ENCODE peak calls at places on chromosomes 7 and 10, in six cellular contexts. One of them, this sample, is unnamed.

GRCh38 chr7:107913846-107914245 is 22.9 kb downstream of the DLD start:
- DNase-seq in vagina: no peak
- DNase-seq in stomach: no peak
- DNase-seq in Panc1: no peak
- DNase-seq in neural progenitor cell: no peak
- DNase-seq in heart right ventricle: no peak
- DNase-seq in this sample: no peak

GRCh38 chr10:119087271-119087897 is 6.8 kb upstream of the EIF3A start:
- DNase-seq in vagina: no peak
- DNase-seq in Panc1: no peak
- DNase-seq in stomach: peak
- DNase-seq in neural progenitor cell: no peak
- DNase-seq in heart right ventricle: no peak
- DNase-seq in this sample: no peak

GRCh38 chr10:102476466-102477141 is 25.3 kb upstream of the C10orf95 start:
- DNase-seq in Panc1: no peak
- DNase-seq in stomach: no peak
- DNase-seq in vagina: no peak
- DNase-seq in neural progenitor cell: no peak
- DNase-seq in heart right ventricle: no peak
- DNase-seq in this sample: no peak

GRCh38 chr10:103480521-103480920 is 1.5 kb upstream of the CALHM3 start:
- DNase-seq in stomach: no peak
- DNase-seq in vagina: no peak
- DNase-seq in neural progenitor cell: no peak
- DNase-seq in Panc1: no peak
- DNase-seq in heart right ventricle: no peak
- DNase-seq in this sample: no peak

GRCh38 chr10:87842776-87843497 is 20.4 kb downstream of the KLLN start:
- DNase-seq in vagina: no peak
- DNase-seq in heart right ventricle: no peak
- DNase-seq in neural progenitor cell: no peak
- DNase-seq in Panc1: no peak
- DNase-seq in stomach: no peak
- DNase-seq in this sample: no peak

GRCh38 chr7:142916508-142916907 is 17.0 kb downstream of the TRPV5 start:
- DNase-seq in neural progenitor cell: no peak
- DNase-seq in stomach: no peak
- DNase-seq in vagina: peak
- DNase-seq in Panc1: no peak
- DNase-seq in heart right ventricle: no peak
- DNase-seq in this sample: no peak

GRCh38 chr7:45131891-45132290 is 20.4 kb upstream of the TBRG4 start:
- DNase-seq in neural progenitor cell: no peak
- DNase-seq in stomach: no peak
- DNase-seq in Panc1: no peak
- DNase-seq in heart right ventricle: no peak
- DNase-seq in vagina: no peak
- DNase-seq in this sample: no peak

GRCh38 chr10:110501142-110501937 is 3.6 kb downstream of the DUSP5 start:
- DNase-seq in stomach: peak
- DNase-seq in heart right ventricle: peak
- DNase-seq in vagina: peak
- DNase-seq in Panc1: peak
- DNase-seq in neural progenitor cell: peak
- DNase-seq in this sample: peak

GRCh38 chr7:84688671-84689070 is 494.1 kb upstream of the SEMA3A start:
- DNase-seq in stomach: no peak
- DNase-seq in heart right ventricle: no peak
- DNase-seq in Panc1: no peak
- DNase-seq in neural progenitor cell: no peak
- DNase-seq in vagina: no peak
- DNase-seq in this sample: no peak

GRCh38 chr10:85847085-85847484 is 519.5 kb downstream of the GRID1 start:
- DNase-seq in heart right ventricle: no peak
- DNase-seq in Panc1: no peak
- DNase-seq in stomach: no peak
- DNase-seq in vagina: no peak
- DNase-seq in neural progenitor cell: no peak
- DNase-seq in this sample: no peak
- TF ChIP-seq CTCF in heart right ventricle: no peak
- TF ChIP-seq CTCF in Panc1: no peak
- TF ChIP-seq CTCF in stomach: no peak
- TF ChIP-seq CTCF in vagina: no peak
- TF ChIP-seq CTCF in neural progenitor cell: no peak
- TF ChIP-seq CTCF in this sample: no peak

GRCh38 chr10:94042001-94042813 is 48.5 kb downstream of the PLCE1 start:
- DNase-seq in neural progenitor cell: no peak
- DNase-seq in Panc1: no peak
- DNase-seq in stomach: no peak
- DNase-seq in vagina: no peak
- DNase-seq in heart right ventricle: no peak
- DNase-seq in this sample: no peak
- TF ChIP-seq CTCF in neural progenitor cell: no peak
- TF ChIP-seq CTCF in Panc1: no peak
- TF ChIP-seq CTCF in stomach: no peak
- TF ChIP-seq CTCF in vagina: no peak
- TF ChIP-seq CTCF in heart right ventricle: no peak
- TF ChIP-seq CTCF in this sample: peak

GRCh38 chr7:7181519-7182155 is 707 bp upstream of the C1GALT1 start:
- DNase-seq in heart right ventricle: peak
- DNase-seq in vagina: no peak
- DNase-seq in neural progenitor cell: peak
- DNase-seq in Panc1: peak
- DNase-seq in stomach: peak
- DNase-seq in this sample: no peak
- TF ChIP-seq CTCF in heart right ventricle: no peak
- TF ChIP-seq CTCF in vagina: no peak
- TF ChIP-seq CTCF in neural progenitor cell: no peak
- TF ChIP-seq CTCF in Panc1: no peak
- TF ChIP-seq CTCF in stomach: no peak
- TF ChIP-seq CTCF in this sample: no peak

GRCh38 chr7:116170180-116170579 is 40.2 kb upstream of the TES start:
- DNase-seq in neural progenitor cell: no peak
- DNase-seq in vagina: no peak
- DNase-seq in heart right ventricle: no peak
- DNase-seq in Panc1: no peak
- DNase-seq in stomach: no peak
- DNase-seq in this sample: no peak

GRCh38 chr7:116177009-116177408 is 33.3 kb upstream of the TES start:
- DNase-seq in heart right ventricle: no peak
- DNase-seq in Panc1: no peak
- DNase-seq in stomach: no peak
- DNase-seq in vagina: no peak
- DNase-seq in neural progenitor cell: no peak
- DNase-seq in this sample: no peak

GRCh38 chr7:116172353-116172752 is 38.0 kb upstream of the TES start:
- DNase-seq in heart right ventricle: no peak
- DNase-seq in Panc1: no peak
- DNase-seq in neural progenitor cell: no peak
- DNase-seq in stomach: no peak
- DNase-seq in vagina: no peak
- DNase-seq in this sample: no peak

GRCh38 chr7:116171094-116171493 is 39.2 kb upstream of the TES start:
- DNase-seq in heart right ventricle: no peak
- DNase-seq in neural progenitor cell: no peak
- DNase-seq in vagina: no peak
- DNase-seq in stomach: no peak
- DNase-seq in Panc1: no peak
- DNase-seq in this sample: no peak

GRCh38 chr7:116173051-116174028 is 37.0 kb upstream of the TES start:
- DNase-seq in vagina: no peak
- DNase-seq in neural progenitor cell: peak
- DNase-seq in heart right ventricle: peak
- DNase-seq in Panc1: peak
- DNase-seq in stomach: no peak
- DNase-seq in this sample: no peak
- TF ChIP-seq CTCF in vagina: peak
- TF ChIP-seq CTCF in neural progenitor cell: peak
- TF ChIP-seq CTCF in heart right ventricle: peak
- TF ChIP-seq CTCF in Panc1: peak
- TF ChIP-seq CTCF in stomach: peak
- TF ChIP-seq CTCF in this sample: peak

GRCh38 chr10:97361050-97361901 is 26.7 kb upstream of the FRAT2 start:
- DNase-seq in heart right ventricle: no peak
- DNase-seq in Panc1: no peak
- DNase-seq in stomach: no peak
- DNase-seq in vagina: no peak
- DNase-seq in neural progenitor cell: no peak
- DNase-seq in this sample: no peak
- TF ChIP-seq CTCF in heart right ventricle: no peak
- TF ChIP-seq CTCF in Panc1: no peak
- TF ChIP-seq CTCF in stomach: no peak
- TF ChIP-seq CTCF in vagina: no peak
- TF ChIP-seq CTCF in neural progenitor cell: no peak
- TF ChIP-seq CTCF in this sample: no peak

GRCh38 chr7:43391518-43391917 is 191.4 kb upstream of the STK17A start:
- DNase-seq in neural progenitor cell: no peak
- DNase-seq in Panc1: no peak
- DNase-seq in stomach: no peak
- DNase-seq in heart right ventricle: no peak
- DNase-seq in vagina: no peak
- DNase-seq in this sample: no peak
- TF ChIP-seq CTCF in neural progenitor cell: peak
- TF ChIP-seq CTCF in Panc1: no peak
- TF ChIP-seq CTCF in stomach: no peak
- TF ChIP-seq CTCF in heart right ventricle: no peak
- TF ChIP-seq CTCF in vagina: no peak
- TF ChIP-seq CTCF in this sample: no peak

GRCh38 chr7:27866256-27866655 is 126.3 kb downstream of the TAX1BP1 start:
- DNase-seq in stomach: no peak
- DNase-seq in neural progenitor cell: no peak
- DNase-seq in Panc1: no peak
- DNase-seq in vagina: no peak
- DNase-seq in heart right ventricle: no peak
- DNase-seq in this sample: no peak

GRCh38 chr7:27861747-27862146 is 121.8 kb downstream of the TAX1BP1 start:
- DNase-seq in heart right ventricle: no peak
- DNase-seq in Panc1: no peak
- DNase-seq in vagina: no peak
- DNase-seq in neural progenitor cell: no peak
- DNase-seq in stomach: no peak
- DNase-seq in this sample: no peak

GRCh38 chr7:27860800-27861199 is 120.8 kb downstream of the TAX1BP1 start:
- DNase-seq in Panc1: no peak
- DNase-seq in stomach: no peak
- DNase-seq in neural progenitor cell: no peak
- DNase-seq in heart right ventricle: no peak
- DNase-seq in vagina: no peak
- DNase-seq in this sample: no peak

GRCh38 chr7:27866828-27867227 is 126.9 kb downstream of the TAX1BP1 start:
- DNase-seq in Panc1: no peak
- DNase-seq in heart right ventricle: no peak
- DNase-seq in vagina: no peak
- DNase-seq in neural progenitor cell: no peak
- DNase-seq in stomach: no peak
- DNase-seq in this sample: no peak

DNA sequence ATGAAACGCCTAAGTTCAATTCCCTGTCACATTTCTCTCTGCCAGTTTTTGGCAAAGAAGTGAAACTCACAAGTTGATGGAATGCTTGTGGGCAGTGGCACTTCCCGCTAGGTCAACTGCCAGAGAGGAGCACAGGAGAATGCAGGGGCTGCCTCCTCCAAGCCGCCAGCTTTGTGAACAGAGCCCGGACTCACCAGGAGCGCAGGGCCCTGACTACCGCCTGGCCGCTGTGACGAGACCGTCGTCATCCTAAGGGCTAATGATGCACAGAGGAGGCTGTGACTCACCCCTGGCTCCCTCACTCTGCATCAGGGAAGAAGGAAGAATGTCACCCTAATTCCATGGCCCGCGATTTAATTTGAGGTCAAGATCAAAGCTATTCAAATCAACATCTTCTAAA is 123.9 kb downstream of the TAX1BP1 start:
- DNase-seq in heart right ventricle: no peak
- DNase-seq in vagina: no peak
- DNase-seq in Panc1: no peak
- DNase-seq in stomach: no peak
- DNase-seq in neural progenitor cell: peak
- DNase-seq in this sample: no peak
- TF ChIP-seq CTCF in heart right ventricle: no peak
- TF ChIP-seq CTCF in vagina: no peak
- TF ChIP-seq CTCF in Panc1: no peak
- TF ChIP-seq CTCF in stomach: no peak
- TF ChIP-seq CTCF in neural progenitor cell: no peak
- TF ChIP-seq CTCF in this sample: no peak

DNA sequence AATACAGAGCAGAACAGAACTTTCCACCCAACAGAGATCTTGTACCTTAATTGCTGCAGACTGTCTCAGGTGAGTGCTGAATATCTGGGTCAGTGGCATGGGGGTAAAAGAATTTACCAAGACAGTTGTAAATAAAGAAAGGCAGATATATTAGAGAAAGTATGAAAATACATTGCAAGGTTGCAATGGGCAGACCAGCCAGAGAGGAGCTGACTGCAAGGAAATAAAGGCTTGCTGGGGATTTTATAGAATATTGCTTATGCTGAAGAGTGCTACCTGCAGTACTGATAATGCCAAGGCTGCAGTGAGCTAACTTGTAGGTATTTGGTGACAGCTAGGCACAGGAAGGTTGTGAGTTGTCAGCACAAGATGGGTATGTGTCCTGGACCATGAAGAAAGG is 171.0 kb upstream of the TRIM24 start:
- DNase-seq in vagina: no peak
- DNase-seq in stomach: no peak
- DNase-seq in Panc1: no peak
- DNase-seq in heart right ventricle: no peak
- DNase-seq in neural progenitor cell: no peak
- DNase-seq in this sample: no peak
- TF ChIP-seq CTCF in vagina: no peak
- TF ChIP-seq CTCF in stomach: no peak
- TF ChIP-seq CTCF in Panc1: no peak
- TF ChIP-seq CTCF in heart right ventricle: no peak
- TF ChIP-seq CTCF in neural progenitor cell: no peak
- TF ChIP-seq CTCF in this sample: no peak